ENCODE peak calls at places on chromosomes 11 and 22, in nine cellular contexts. T is adipocyte; W is mucosa of descending colon; O is stimulated activated CD4-positive, alpha-beta T cell treated with anti-CD3 and anti-CD28 coated beads, Interleukin-1b, Interleukin-23, amount 100 ng/mL, for 1 hour; R is HEK293T; U is GM04503; Z is WTC11; M is activated T-helper 1 cell treated with Interleukin-2 at 50 U/mL for 16 hours; S is activated T-cell treated with anti-CD3 and anti-CD28 coated beads for 1 hour. Y is an unnamed sample.

GRCh38 chr22:24214467-24215285 is 30.2 kb downstream of the GGT5 start:
- DNase-seq in U (no peak), S (no peak), R (no peak), Z (no peak), W (no peak), T (no peak), O (no peak), M (no peak), Y (no peak)

GRCh38 chr22:30685178-30685577 is 9.5 kb upstream of the OSBP2 start:
- DNase-seq in Z (no peak), T (no peak), S (no peak), R (no peak), W (no peak), U (no peak), M (no peak), O (no peak), Y (no peak)

GRCh38 chr11:130786987-130787688 is 129.1 kb downstream of the SNX19 start:
- DNase-seq in R (no peak), M (no peak), S (no peak), T (peak; percentile 69), W (no peak), Z (no peak), O (no peak), U (no peak), Y (no peak)

GRCh38 chr11:64356498-64357411 is 2.2 kb upstream of the RPS6KA4 start:
- DNase-seq in W (peak; percentile 50), U (no peak), M (no peak), S (no peak), R (peak; percentile 80), T (peak; percentile 52), Z (peak; percentile 93), O (no peak), Y (peak; percentile 82)

GRCh38 chr22:46309526-46310085 is 12.9 kb downstream of the GTSE1 start:
- DNase-seq in W (no peak), O (no peak), S (no peak), U (no peak), R (no peak), M (no peak), Z (no peak), T (no peak), Y (no peak)

GRCh38 chr22:43554259-43554636 is 142.4 kb downstream of the MPPED1 start:
- DNase-seq in R (no peak), W (no peak), S (no peak), M (no peak), O (no peak), Z (no peak), T (no peak), U (no peak), Y (no peak)

GRCh38 chr11:126640186-126640585 is 284.7 kb downstream of the ST3GAL4 start:
- DNase-seq in R (no peak), S (no peak), W (no peak), O (no peak), U (no peak), T (no peak), M (no peak), Z (no peak), Y (no peak)

GRCh38 chr11:7165911-7166310 is 77.1 kb downstream of the RBMXL2 start:
- DNase-seq in O (no peak), S (no peak), U (no peak), Z (no peak), T (no peak), R (peak; percentile 19), M (no peak), W (no peak), Y (no peak)

GRCh38 chr22:23061471-23062280 is 8.6 kb upstream of the GNAZ start:
- DNase-seq in R (no peak), M (no peak), T (no peak), S (no peak), W (no peak), O (no peak), U (no peak), Z (peak; percentile 5), Y (peak; percentile 10)

GRCh38 chr22:50185384-50186087 is at the start of gene TRABD:
- DNase-seq in R (peak; percentile 98), Z (peak; percentile 84), O (peak; percentile 76), S (peak; percentile 81), U (no peak), T (peak; percentile 97), W (peak; percentile 88), M (peak; percentile 85), Y (peak; percentile 99)

GRCh38 chr11:106088896-106089295 is 11.4 kb downstream of the AASDHPPT start:
- DNase-seq in M (no peak), Z (no peak), R (no peak), T (no peak), U (no peak), O (no peak), S (no peak), W (no peak), Y (no peak)

GRCh38 chr22:42357634-42358296 is 74.4 kb downstream of the NFAM1 start:
- DNase-seq in Z (no peak), T (no peak), O (no peak), S (no peak), U (no peak), W (no peak), R (no peak), M (no peak), Y (no peak)

GRCh38 chr22:46918197-46918596 is 155.7 kb downstream of the TBC1D22A start:
- DNase-seq in S (no peak), Z (no peak), R (no peak), M (no peak), W (no peak), U (no peak), T (no peak), O (no peak), Y (no peak)

GRCh38 chr22:36644333-36644757 is 59.2 kb downstream of the CACNG2 start:
- DNase-seq in S (no peak), R (peak; percentile 68), M (no peak), T (peak; percentile 86), Z (peak; percentile 59), U (peak; percentile 71), O (no peak), W (peak; percentile 55), Y (no peak)

GRCh38 chr11:102974552-102975280 is 19.2 kb upstream of the MMP13 start:
- DNase-seq in O (no peak), R (no peak), S (no peak), T (peak; percentile 71), W (no peak), U (no peak), M (no peak), Z (no peak), Y (no peak)

GRCh38 chr11:105073486-105074200 is 28.5 kb upstream of the CARD16 start:
- DNase-seq in T (no peak), R (no peak), U (no peak), S (no peak), Z (no peak), O (no peak), W (no peak), M (no peak), Y (no peak)

GRCh38 chr11:63877658-63878241 is 38.8 kb downstream of the MARK2 start:
- DNase-seq in W (no peak), T (no peak), O (no peak), Z (no peak), S (no peak), U (no peak), R (no peak), M (no peak), Y (no peak)

GRCh38 chr22:33996824-33997223 is 76.5 kb upstream of the LARGE1 start:
- DNase-seq in Z (no peak), M (no peak), R (no peak), U (no peak), O (no peak), W (no peak), S (no peak), T (no peak), Y (no peak)

GRCh38 chr11:112227002-112227401 is 774 bp downstream of the PTS start:
- DNase-seq in O (no peak), S (no peak), Z (no peak), M (no peak), T (peak; percentile 53), W (no peak), R (peak; percentile 12), U (no peak), Y (peak; percentile 28)

GRCh38 chr11:34546511-34547206 is 33.1 kb upstream of the ELF5 start:
- DNase-seq in M (no peak), R (no peak), W (peak; percentile 11), O (no peak), T (no peak), Z (no peak), U (no peak), S (no peak), Y (no peak)

GRCh38 chr22:40265783-40266182 is 80.5 kb upstream of the ADSL start:
- DNase-seq in R (no peak), M (no peak), Z (no peak), W (no peak), S (no peak), T (no peak), U (no peak), O (no peak), Y (no peak)

GRCh38 chr11:87878373-87878779 is 296.9 kb downstream of the RAB38 start:
- DNase-seq in M (no peak), O (no peak), Z (no peak), W (peak; percentile 33), U (peak; percentile 13), R (peak; percentile 9), S (no peak), T (peak; percentile 80), Y (peak; percentile 15)

GRCh38 chr11:19025799-19026406 is 34.6 kb downstream of the MRGPRX2 start:
- DNase-seq in U (peak; percentile 4), W (no peak), S (no peak), O (no peak), T (no peak), Z (no peak), M (no peak), R (no peak), Y (no peak)

GRCh38 chr11:125271436-125272064 is 107.0 kb downstream of the PKNOX2 start:
- DNase-seq in S (no peak), W (no peak), O (no peak), T (no peak), Z (no peak), U (no peak), R (no peak), M (no peak), Y (no peak)

GRCh38 chr22:28180804-28181203 is 261.7 kb upstream of the PITPNB start:
- DNase-seq in S (no peak), M (no peak), O (no peak), W (no peak), Z (no peak), T (peak; percentile 51), U (peak; percentile 43), R (no peak), Y (no peak)